ENCODE peak calls at places on chromosomes 6 and 20, in four cellular contexts. One of them, this sample, is unnamed. For H3K4me1, the result is how much of the 10 kb centered on the place peaks cover.

GRCh38 chr20:44496976-44497375 is 21.3 kb downstream of the TTPAL start:
- DNase-seq in mesenchymal stem cell: peak
- DNase-seq in GM23248: peak
- DNase-seq in fibroblast of lung: peak
- DNase-seq in this sample: peak

GRCh38 chr6:16168121-16168520 is 39.2 kb downstream of the MYLIP start:
- DNase-seq in mesenchymal stem cell: peak
- DNase-seq in GM23248: no peak
- DNase-seq in fibroblast of lung: no peak
- DNase-seq in this sample: no peak

GRCh38 chr20:37351689-37352610 is 6.0 kb downstream of the SRC start:
- DNase-seq in mesenchymal stem cell: no peak
- DNase-seq in GM23248: no peak
- DNase-seq in fibroblast of lung: no peak
- DNase-seq in this sample: no peak

GRCh38 chr6:132131777-132132176 is 180.6 kb upstream of the CCN2 start:
- DNase-seq in mesenchymal stem cell: peak
- DNase-seq in GM23248: peak
- DNase-seq in fibroblast of lung: peak
- DNase-seq in this sample: peak

GRCh38 chr6:127031511-127031910 is 87.0 kb upstream of the RSPO3 start:
- DNase-seq in mesenchymal stem cell: no peak
- DNase-seq in GM23248: no peak
- DNase-seq in fibroblast of lung: no peak
- DNase-seq in this sample: no peak

GRCh38 chr20:34637245-34638185 is 39.4 kb downstream of the PIGU start:
- DNase-seq in mesenchymal stem cell: peak
- DNase-seq in GM23248: peak
- DNase-seq in fibroblast of lung: peak
- DNase-seq in this sample: peak

GRCh38 chr6:53437557-53438202 is 88.9 kb upstream of the ELOVL5 start:
- DNase-seq in mesenchymal stem cell: peak
- DNase-seq in GM23248: peak
- DNase-seq in fibroblast of lung: peak
- DNase-seq in this sample: peak

GRCh38 chr20:49496043-49496442 is 13.6 kb upstream of the KCNB1 start:
- DNase-seq in mesenchymal stem cell: no peak
- DNase-seq in GM23248: no peak
- DNase-seq in fibroblast of lung: no peak
- DNase-seq in this sample: no peak

GRCh38 chr20:33285861-33286495 is 3.0 kb downstream of the BPIFB1 start:
- DNase-seq in mesenchymal stem cell: no peak
- DNase-seq in GM23248: no peak
- DNase-seq in fibroblast of lung: no peak
- DNase-seq in this sample: no peak

GRCh38 chr20:62824476-62825287 is 7.8 kb downstream of the COL9A3 start:
- DNase-seq in mesenchymal stem cell: no peak
- DNase-seq in GM23248: peak
- DNase-seq in fibroblast of lung: peak
- DNase-seq in this sample: no peak

GRCh38 chr6:100593522-100593921 is 128.8 kb upstream of the SIM1 start:
- DNase-seq in mesenchymal stem cell: no peak
- DNase-seq in GM23248: no peak
- DNase-seq in fibroblast of lung: no peak
- DNase-seq in this sample: no peak

GRCh38 chr20:36904690-36905089 is 28.8 kb downstream of the TLDC2 start:
- DNase-seq in mesenchymal stem cell: no peak
- DNase-seq in GM23248: no peak
- DNase-seq in fibroblast of lung: no peak
- DNase-seq in this sample: no peak

GRCh38 chr6:113782641-113783040 is 74.5 kb upstream of the MARCKS start:
- DNase-seq in mesenchymal stem cell: no peak
- DNase-seq in GM23248: peak
- DNase-seq in fibroblast of lung: peak
- DNase-seq in this sample: no peak

GRCh38 chr20:24676978-24677370 is 207.5 kb downstream of the SYNDIG1 start:
- DNase-seq in mesenchymal stem cell: no peak
- DNase-seq in GM23248: no peak
- DNase-seq in fibroblast of lung: no peak
- DNase-seq in this sample: no peak

GRCh38 chr20:52010541-52010940 is 181.0 kb downstream of the ZFP64 start:
- DNase-seq in mesenchymal stem cell: no peak
- DNase-seq in GM23248: no peak
- DNase-seq in fibroblast of lung: no peak
- DNase-seq in this sample: no peak

GRCh38 chr6:3310710-3311109 is 52.0 kb downstream of the PSMG4 start:
- DNase-seq in mesenchymal stem cell: no peak
- DNase-seq in GM23248: no peak
- DNase-seq in fibroblast of lung: no peak
- DNase-seq in this sample: no peak

GRCh38 chr6:56292505-56293181 is 45.3 kb upstream of the COL21A1 start:
- DNase-seq in mesenchymal stem cell: peak
- DNase-seq in GM23248: peak
- DNase-seq in fibroblast of lung: peak
- DNase-seq in this sample: peak

GRCh38 chr6:139531148-139531547 is 156.7 kb upstream of the CITED2 start:
- DNase-seq in mesenchymal stem cell: peak
- DNase-seq in GM23248: peak
- DNase-seq in fibroblast of lung: peak
- DNase-seq in this sample: peak

GRCh38 chr6:43878823-43879495 is 108.9 kb downstream of the VEGFA start:
- DNase-seq in mesenchymal stem cell: no peak
- DNase-seq in GM23248: peak
- DNase-seq in fibroblast of lung: no peak
- DNase-seq in this sample: no peak

GRCh38 chr20:56411759-56412472 is at the start of gene CASS4:
- DNase-seq in mesenchymal stem cell: peak
- DNase-seq in GM23248: peak
- DNase-seq in fibroblast of lung: peak
- DNase-seq in this sample: peak

GRCh38 chr6:42030585-42031506 is 19.5 kb upstream of the TAF8 start:
- DNase-seq in mesenchymal stem cell: peak
- DNase-seq in GM23248: no peak
- DNase-seq in fibroblast of lung: peak
- DNase-seq in this sample: no peak

GRCh38 chr6:45697605-45698004 is 318.1 kb downstream of the CLIC5 start:
- DNase-seq in mesenchymal stem cell: peak
- DNase-seq in GM23248: peak
- DNase-seq in fibroblast of lung: peak
- DNase-seq in this sample: peak

GRCh38 chr6:163745566-163746400 is 331.3 kb downstream of the QKI start:
- DNase-seq in mesenchymal stem cell: peak
- DNase-seq in GM23248: peak
- DNase-seq in fibroblast of lung: peak
- DNase-seq in this sample: peak

GRCh38 chr20:50320005-50320909 is 129.6 kb downstream of the CEBPB start:
- DNase-seq in mesenchymal stem cell: no peak
- DNase-seq in GM23248: no peak
- DNase-seq in fibroblast of lung: peak
- DNase-seq in this sample: no peak

GRCh38 chr20:24953621-24954133 is 4.6 kb downstream of the CST7 start:
- DNase-seq in mesenchymal stem cell: no peak
- DNase-seq in GM23248: no peak
- DNase-seq in fibroblast of lung: no peak
- DNase-seq in this sample: no peak

DNA sequence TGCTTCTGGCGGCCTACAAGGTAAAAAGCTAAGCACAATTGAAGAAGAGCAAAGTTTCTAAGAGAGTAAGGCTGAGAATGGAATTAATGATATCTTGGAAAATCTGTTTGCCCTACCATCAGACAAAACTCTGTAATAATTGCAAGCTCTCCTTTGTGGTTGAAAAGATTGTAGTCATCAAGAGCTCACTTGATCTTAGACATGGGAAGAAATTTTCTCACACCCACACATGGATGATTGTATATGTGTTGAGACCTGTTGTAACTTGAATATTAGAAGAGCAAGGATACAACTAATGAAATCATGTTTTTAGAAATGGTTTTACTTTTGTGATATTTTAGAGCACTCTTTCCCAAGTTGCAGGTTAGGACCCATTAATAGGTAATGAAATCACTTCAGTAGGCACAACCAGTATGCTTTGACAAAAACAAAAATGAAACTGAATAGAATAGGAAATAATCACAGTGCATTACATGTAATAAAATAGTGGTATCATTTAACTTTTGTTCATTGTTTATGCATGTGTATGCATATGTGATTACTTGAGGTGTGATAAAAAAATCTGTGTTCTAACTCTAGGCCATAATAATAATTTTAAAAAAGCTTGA is 14.0 kb downstream of the DCBLD1 start:
- DNase-seq in mesenchymal stem cell: peak
- DNase-seq in GM23248: peak
- DNase-seq in fibroblast of lung: peak
- DNase-seq in this sample: peak
- H2AFZ ChIP-seq in mesenchymal stem cell: no peak
- H2AFZ ChIP-seq in GM23248: no peak
- H2AFZ ChIP-seq in fibroblast of lung: no peak
- H2AFZ ChIP-seq in this sample: no peak

GRCh38 chr6:137870286-137870685 is 3.2 kb downstream of the TNFAIP3 start:
- DNase-seq in mesenchymal stem cell: no peak
- DNase-seq in GM23248: no peak
- DNase-seq in fibroblast of lung: no peak
- DNase-seq in this sample: no peak
- H3K4me1 ChIP-seq in mesenchymal stem cell: under half
- H3K4me1 ChIP-seq in GM23248: half or more
- H3K4me1 ChIP-seq in fibroblast of lung: under half
- H3K4me1 ChIP-seq in this sample: under half

GRCh38 chr6:11656486-11656885 is 118.9 kb downstream of the TMEM170B start:
- DNase-seq in mesenchymal stem cell: no peak
- DNase-seq in GM23248: no peak
- DNase-seq in fibroblast of lung: no peak
- DNase-seq in this sample: no peak
- H3K9ac ChIP-seq in mesenchymal stem cell: peak
- H3K9ac ChIP-seq in GM23248: no peak
- H3K9ac ChIP-seq in fibroblast of lung: no peak
- H3K9ac ChIP-seq in this sample: no peak

GRCh38 chr20:17995967-17996819 is 27.4 kb downstream of the MGME1 start:
- DNase-seq in mesenchymal stem cell: peak
- DNase-seq in GM23248: peak
- DNase-seq in fibroblast of lung: peak
- DNase-seq in this sample: peak
- H2AFZ ChIP-seq in mesenchymal stem cell: no peak
- H2AFZ ChIP-seq in GM23248: peak
- H2AFZ ChIP-seq in fibroblast of lung: peak
- H2AFZ ChIP-seq in this sample: peak

DNA sequence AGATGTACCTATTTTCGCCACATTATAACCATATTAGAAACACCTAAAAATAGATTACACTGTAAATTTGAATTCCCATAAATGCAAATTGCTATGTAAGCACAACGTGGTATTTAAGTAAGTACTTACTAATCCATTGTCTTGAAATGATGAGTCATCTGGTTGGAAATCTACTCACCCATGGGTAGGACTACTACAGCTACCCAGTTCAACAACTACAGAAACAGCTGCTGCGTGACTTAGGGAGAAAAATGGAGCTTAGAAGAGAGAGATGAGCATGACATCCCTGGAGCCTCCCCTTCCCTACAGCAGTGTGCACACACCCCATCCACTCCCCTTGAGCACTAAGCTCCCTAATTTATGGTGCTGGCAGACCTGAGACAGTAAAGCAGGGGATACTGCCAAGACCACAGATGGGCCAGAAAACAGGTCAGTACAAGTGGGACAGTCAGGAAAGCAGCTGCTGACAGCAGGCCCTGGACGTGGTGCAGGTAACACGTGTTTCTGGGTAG is 26.9 kb downstream of the RRAGD start:
- DNase-seq in mesenchymal stem cell: no peak
- DNase-seq in GM23248: peak
- DNase-seq in fibroblast of lung: peak
- DNase-seq in this sample: peak
- H3K4me1 ChIP-seq in mesenchymal stem cell: under half
- H3K4me1 ChIP-seq in GM23248: under half
- H3K4me1 ChIP-seq in fibroblast of lung: under half
- H3K4me1 ChIP-seq in this sample: under half

DNA sequence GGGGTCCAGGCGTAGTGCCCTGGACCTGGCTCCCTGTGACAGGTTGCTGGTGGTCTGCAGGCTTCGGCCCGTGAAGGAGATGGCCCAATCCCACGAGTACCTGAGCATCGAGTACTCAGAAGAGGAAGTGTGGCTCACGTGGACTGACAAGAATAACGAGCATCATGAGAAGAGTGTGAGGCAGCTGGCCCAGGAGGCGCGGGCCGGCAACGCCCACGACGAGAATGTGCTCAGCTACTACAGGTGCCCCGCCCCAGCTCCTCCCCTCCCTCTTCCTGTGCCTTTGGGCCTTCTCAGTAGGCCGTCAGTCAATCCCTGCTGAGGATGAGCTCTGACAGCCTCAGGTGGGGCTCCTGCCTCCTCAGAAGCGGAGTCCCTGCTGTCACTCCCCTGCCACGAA is 42.6 kb downstream of the UQCC2 start:
- DNase-seq in mesenchymal stem cell: no peak
- DNase-seq in GM23248: no peak
- DNase-seq in fibroblast of lung: no peak
- DNase-seq in this sample: no peak
- H3K9ac ChIP-seq in mesenchymal stem cell: no peak
- H3K9ac ChIP-seq in GM23248: no peak
- H3K9ac ChIP-seq in fibroblast of lung: no peak
- H3K9ac ChIP-seq in this sample: no peak

DNA sequence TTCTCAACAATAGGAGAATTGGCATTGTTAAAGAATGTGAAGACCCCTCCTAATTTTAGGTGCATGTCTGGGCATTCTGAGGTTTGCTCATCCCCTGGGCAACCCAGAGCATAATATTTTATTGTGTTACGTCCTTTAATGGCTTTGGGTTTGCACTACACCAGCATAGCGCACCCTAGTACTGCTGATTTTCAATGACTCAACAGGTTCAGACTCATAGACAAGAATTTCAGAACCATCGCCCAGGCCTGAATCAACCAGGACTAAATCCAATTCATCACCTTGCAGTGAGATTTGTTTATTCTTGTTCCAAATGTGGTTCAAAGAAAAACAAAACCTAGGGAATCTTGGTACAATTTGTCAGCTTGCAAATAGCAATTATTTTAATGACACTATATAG is 137.8 kb upstream of the PHACTR1 start:
- DNase-seq in mesenchymal stem cell: no peak
- DNase-seq in GM23248: peak
- DNase-seq in fibroblast of lung: peak
- DNase-seq in this sample: peak
- H2AFZ ChIP-seq in mesenchymal stem cell: no peak
- H2AFZ ChIP-seq in GM23248: no peak
- H2AFZ ChIP-seq in fibroblast of lung: no peak
- H2AFZ ChIP-seq in this sample: no peak

This sample was measured in astrocyte.